ENCODE peak calls at places on chromosome 3, in four cellular contexts. E is fibroblast of lung, B is cardiac muscle cell, F is endothelial cell of umbilical vein. M is an unnamed sample.

GRCh38 chr3:22684739-22685138 is 518.4 kb upstream of the UBE2E2 start:
- DNase-seq in E (no peak), B (no peak), F (no peak), M (no peak)

GRCh38 chr3:123026551-123027291 is 842 bp downstream of the SEMA5B start:
- DNase-seq in E (no peak), B (peak; percentile 52), F (no peak), M (no peak)

GRCh38 chr3:10387881-10388621 is 67.1 kb upstream of the SEC13 start:
- DNase-seq in E (peak; percentile 20), B (peak; percentile 34), F (no peak), M (no peak)

GRCh38 chr3:192514754-192515660 is 212.3 kb downstream of the FGF12 start:
- DNase-seq in E (no peak), B (peak; percentile 72), F (no peak), M (no peak)

GRCh38 chr3:48472673-48472922 is 26.1 kb downstream of the ATRIP start:
- DNase-seq in E (no peak), B (no peak), F (no peak), M (no peak)

GRCh38 chr3:24490151-24490550 is 4.5 kb downstream of the THRB start:
- DNase-seq in E (no peak), B (no peak), F (no peak), M (no peak)

GRCh38 chr3:134378384-134378783 is 4.1 kb upstream of the AMOTL2 start:
- DNase-seq in E (no peak), B (peak; percentile 77), F (peak; percentile 51), M (no peak)

GRCh38 chr3:124119056-124119721 is 127.3 kb upstream of the ROPN1 start:
- DNase-seq in E (peak; percentile 91), B (no peak), F (peak; percentile 59), M (peak; percentile 59)

GRCh38 chr3:40313975-40314860 is 4.7 kb downstream of the EIF1B start:
- DNase-seq in E (no peak), B (no peak), F (peak; percentile 2), M (no peak)

GRCh38 chr3:128016502-128016901 is 35.7 kb upstream of the SEC61A1 start:
- DNase-seq in E (no peak), B (no peak), F (no peak), M (no peak)

GRCh38 chr3:80643421-80643820 is 875.6 kb upstream of the ROBO1 start:
- DNase-seq in E (no peak), B (no peak), F (no peak), M (no peak)

GRCh38 chr3:13850161-13850945 is 29.5 kb downstream of the WNT7A start:
- DNase-seq in E (peak; percentile 36), B (peak; percentile 23), F (no peak), M (no peak)

GRCh38 chr3:45041666-45042065 is 15.6 kb downstream of the CLEC3B start:
- DNase-seq in E (no peak), B (no peak), F (no peak), M (no peak)

GRCh38 chr3:141407043-141407442 is 38.7 kb downstream of the ZBTB38 start:
- DNase-seq in E (peak; percentile 93), B (no peak), F (no peak), M (peak; percentile 96)

GRCh38 chr3:49295489-49296058 is 18.5 kb upstream of the C3orf62 start:
- DNase-seq in E (peak; percentile 20), B (peak; percentile 29), F (peak; percentile 55), M (peak; percentile 10)

GRCh38 chr3:102299125-102299877 is 135.5 kb upstream of the ZPLD1 start:
- DNase-seq in E (peak; percentile 3), B (no peak), F (no peak), M (no peak)

GRCh38 chr3:120144267-120144666 is 50.0 kb upstream of the GSK3B start:
- DNase-seq in E (peak; percentile 63), B (peak; percentile 51), F (no peak), M (no peak)

GRCh38 chr3:187519428-187519890 is 150.7 kb downstream of the SST start:
- DNase-seq in E (peak; percentile 81), B (no peak), F (no peak), M (no peak)

GRCh38 chr3:59143447-59143846 is 93.6 kb upstream of the CFAP20DC start:
- DNase-seq in E (no peak), B (no peak), F (no peak), M (no peak)

GRCh38 chr3:189981668-189982067 is 139.0 kb downstream of the P3H2 start:
- DNase-seq in E (peak; percentile 99), B (no peak), F (peak; percentile 42), M (peak; percentile 76)

GRCh38 chr3:66819993-66820501 is 178.1 kb upstream of the KBTBD8 start:
- DNase-seq in E (no peak), B (no peak), F (no peak), M (no peak)

GRCh38 chr3:172170841-172171240 is 131.5 kb downstream of the FNDC3B start:
- DNase-seq in E (no peak), B (no peak), F (no peak), M (no peak)

GRCh38 chr3:12662593-12663310 is 1.2 kb downstream of the RAF1 start:
- DNase-seq in E (peak; percentile 47), B (peak; percentile 66), F (peak; percentile 58), M (no peak)

GRCh38 chr3:57974796-57975388 is 33.3 kb upstream of the FLNB start:
- DNase-seq in E (peak; percentile 99), B (no peak), F (peak; percentile 86), M (peak; percentile 87)

GRCh38 chr3:193240850-193241706 is at the start of gene PLAAT1:
- DNase-seq in E (peak; percentile 69), B (peak; percentile 93), F (peak; percentile 62), M (no peak)

GRCh38 chr3:186383026-186383993 is 21.3 kb upstream of the DGKG start:
- DNase-seq in E (no peak), B (no peak), F (no peak), M (no peak)

GRCh38 chr3:179957264-179957845 is 79.4 kb downstream of the PEX5L start:
- DNase-seq in E (no peak), B (peak; percentile 46), F (no peak), M (no peak)

GRCh38 chr3:124178531-124178930 is 186.6 kb upstream of the ROPN1 start:
- DNase-seq in E (peak; percentile 51), B (no peak), F (no peak), M (no peak)

GRCh38 chr3:187978433-187979011 is 175.4 kb upstream of the LPP start:
- DNase-seq in E (peak; percentile 51), B (no peak), F (no peak), M (no peak)

GRCh38 chr3:129277829-129278271 is 820 bp upstream of the HMCES start:
- DNase-seq in E (no peak), B (peak; percentile 5), F (peak; percentile 12), M (no peak)
- H3K4me3 ChIP-seq in E (peak overlapping the region; percentile 49), B (no peak overlapping the region), F (peak overlapping the region; percentile 98), M (no peak overlapping the region)

GRCh38 chr3:138646008-138646407 is 37.4 kb downstream of the FAIM start:
- DNase-seq in E (no peak), B (no peak), F (no peak), M (no peak)
- H3K9me3 ChIP-seq in E (no peaks in the 10 kb centered on the region), B (no peaks in the 10 kb centered on the region), F (no peaks in the 10 kb centered on the region), M (peaks cover 12% of the 10 kb centered on the region)

GRCh38 chr3:157819826-157820517 is 286.2 kb downstream of the SHOX2 start:
- DNase-seq in E (no peak), B (no peak), F (no peak), M (no peak)

GRCh38 chr3:157819415-157819814 is 286.8 kb downstream of the SHOX2 start:
- DNase-seq in E (no peak), B (no peak), F (no peak), M (no peak)

GRCh38 chr3:157824281-157824680 is 281.9 kb downstream of the SHOX2 start:
- DNase-seq in E (no peak), B (no peak), F (no peak), M (no peak)

DNA sequence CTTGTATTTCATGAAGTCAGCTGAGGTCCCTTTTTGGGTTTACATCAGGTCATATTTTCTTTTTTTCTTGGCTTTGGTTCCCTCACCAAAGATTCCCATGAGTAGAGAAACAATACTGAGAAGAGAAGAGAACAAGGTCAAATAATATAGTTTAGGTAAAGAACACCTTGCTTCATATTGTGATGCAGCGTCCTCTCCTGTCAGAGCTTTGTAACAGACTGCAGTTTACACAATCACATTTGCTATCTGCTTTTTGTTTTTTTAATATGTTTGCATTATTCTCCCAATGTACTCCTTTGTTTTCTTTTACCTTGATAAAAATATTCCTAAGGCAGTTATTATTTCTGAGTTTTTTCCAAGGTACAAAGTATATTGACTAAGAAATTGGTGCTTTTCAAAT is 283.2 kb downstream of the SHOX2 start:
- DNase-seq in E (no peak), B (no peak), F (no peak), M (no peak)
- TF ChIP-seq CTCF in E (no peak), B (no peak), F (no peak), M (no peak)

DNA sequence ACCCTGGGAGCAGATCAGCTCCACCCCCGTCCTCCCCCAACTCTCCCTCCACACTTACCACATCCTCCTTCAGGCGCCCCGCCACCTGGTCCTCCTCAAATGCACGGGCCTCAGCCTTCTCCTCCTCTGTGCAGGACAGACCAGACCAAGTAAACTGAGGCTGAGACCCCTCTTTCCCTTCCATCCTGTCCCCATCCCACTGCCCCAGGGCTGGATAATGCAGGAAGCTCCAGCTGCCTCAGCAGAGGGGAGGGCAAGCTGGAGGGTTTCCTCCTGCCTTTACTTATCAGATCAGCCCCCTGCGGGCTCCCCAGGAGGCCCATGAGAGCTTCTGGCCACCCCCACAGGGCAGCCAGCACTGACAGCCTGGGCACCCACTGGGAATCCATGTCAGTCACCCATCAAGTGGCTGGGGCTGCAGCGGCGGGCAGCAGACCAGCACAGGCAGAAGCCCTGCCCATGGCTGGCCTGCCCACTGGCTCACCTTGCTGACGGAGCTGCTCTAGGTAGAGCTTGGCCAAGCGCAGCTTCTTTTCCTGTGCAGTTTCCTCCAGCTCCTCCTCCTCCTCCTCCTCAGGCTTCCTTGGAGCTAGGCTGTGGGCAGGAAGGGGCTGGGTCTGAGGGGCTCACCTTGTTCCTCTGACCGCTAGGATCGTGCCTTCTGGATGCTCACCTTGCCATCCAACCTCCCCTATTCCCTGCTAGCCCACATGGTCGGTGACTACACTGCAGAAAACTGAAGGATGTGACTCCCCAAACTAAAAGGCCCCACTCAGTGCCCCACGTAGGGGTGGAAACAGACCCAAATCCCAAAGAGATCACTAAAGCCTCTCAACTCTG is 3.9 kb downstream of the RRP9 start:
- DNase-seq in E (no peak), B (no peak), F (no peak), M (no peak)
- H3K4me3 ChIP-seq in E (no peak overlapping the region), B (no peak overlapping the region), F (no peak overlapping the region), M (no peak overlapping the region)